ENCODE peak calls at places on chromosomes 11 and 22, in eight cellular contexts. One of them, this sample, is unnamed.

GRCh38 chr22:35561796-35562526 is 21.3 kb downstream of the RASD2 start:
- DNase-seq in Peyer's patch: no peak
- DNase-seq in ovary: no peak
- DNase-seq in HepG2: no peak
- DNase-seq in tibial nerve: no peak
- DNase-seq in right lobe of liver: no peak
- DNase-seq in heart left ventricle: no peak
- DNase-seq in HCT116: peak
- DNase-seq in this sample: no peak

GRCh38 chr22:41028841-41029240 is 63.6 kb upstream of the EP300 start:
- DNase-seq in Peyer's patch: no peak
- DNase-seq in ovary: no peak
- DNase-seq in HepG2: peak
- DNase-seq in tibial nerve: no peak
- DNase-seq in right lobe of liver: no peak
- DNase-seq in heart left ventricle: no peak
- DNase-seq in HCT116: no peak
- DNase-seq in this sample: no peak

GRCh38 chr22:41831383-41831782 is 1.5 kb upstream of the SREBF2 start:
- DNase-seq in Peyer's patch: no peak
- DNase-seq in ovary: no peak
- DNase-seq in HepG2: no peak
- DNase-seq in tibial nerve: no peak
- DNase-seq in right lobe of liver: no peak
- DNase-seq in heart left ventricle: no peak
- DNase-seq in HCT116: no peak
- DNase-seq in this sample: no peak

GRCh38 chr11:129894281-129895125 is 875 bp downstream of the NFRKB start:
- DNase-seq in Peyer's patch: no peak
- DNase-seq in ovary: no peak
- DNase-seq in HepG2: no peak
- DNase-seq in tibial nerve: no peak
- DNase-seq in right lobe of liver: no peak
- DNase-seq in heart left ventricle: no peak
- DNase-seq in HCT116: no peak
- DNase-seq in this sample: no peak

GRCh38 chr11:122398851-122399250 is 256.7 kb upstream of the UBASH3B start:
- DNase-seq in Peyer's patch: no peak
- DNase-seq in ovary: no peak
- DNase-seq in HepG2: no peak
- DNase-seq in tibial nerve: no peak
- DNase-seq in right lobe of liver: no peak
- DNase-seq in heart left ventricle: no peak
- DNase-seq in HCT116: no peak
- DNase-seq in this sample: no peak

GRCh38 chr11:34614334-34615113 is 6.4 kb upstream of the EHF start:
- DNase-seq in Peyer's patch: no peak
- DNase-seq in ovary: no peak
- DNase-seq in HepG2: no peak
- DNase-seq in tibial nerve: no peak
- DNase-seq in right lobe of liver: no peak
- DNase-seq in heart left ventricle: no peak
- DNase-seq in HCT116: no peak
- DNase-seq in this sample: no peak

GRCh38 chr11:12121504-12121903 is 11.1 kb downstream of the MICAL2 start:
- DNase-seq in Peyer's patch: no peak
- DNase-seq in ovary: no peak
- DNase-seq in HepG2: no peak
- DNase-seq in tibial nerve: no peak
- DNase-seq in right lobe of liver: no peak
- DNase-seq in heart left ventricle: no peak
- DNase-seq in HCT116: no peak
- DNase-seq in this sample: no peak

GRCh38 chr11:76233936-76234703 is 27.8 kb upstream of the WNT11 start:
- DNase-seq in Peyer's patch: peak
- DNase-seq in ovary: peak
- DNase-seq in HepG2: no peak
- DNase-seq in tibial nerve: peak
- DNase-seq in right lobe of liver: peak
- DNase-seq in heart left ventricle: peak
- DNase-seq in HCT116: no peak
- DNase-seq in this sample: peak

GRCh38 chr22:24303007-24303406 is 32.4 kb downstream of the SPECC1L start:
- DNase-seq in Peyer's patch: no peak
- DNase-seq in ovary: no peak
- DNase-seq in HepG2: no peak
- DNase-seq in tibial nerve: no peak
- DNase-seq in right lobe of liver: no peak
- DNase-seq in heart left ventricle: no peak
- DNase-seq in HCT116: no peak
- DNase-seq in this sample: no peak

GRCh38 chr11:29482510-29482909 is 534.3 kb downstream of the KCNA4 start:
- DNase-seq in Peyer's patch: no peak
- DNase-seq in ovary: no peak
- DNase-seq in HepG2: no peak
- DNase-seq in tibial nerve: no peak
- DNase-seq in right lobe of liver: no peak
- DNase-seq in heart left ventricle: no peak
- DNase-seq in HCT116: no peak
- DNase-seq in this sample: no peak

GRCh38 chr11:45527898-45528297 is 137.5 kb downstream of the CHST1 start:
- DNase-seq in Peyer's patch: no peak
- DNase-seq in ovary: no peak
- DNase-seq in HepG2: no peak
- DNase-seq in tibial nerve: no peak
- DNase-seq in right lobe of liver: no peak
- DNase-seq in heart left ventricle: no peak
- DNase-seq in HCT116: no peak
- DNase-seq in this sample: no peak

GRCh38 chr22:45577746-45578523 is 75.3 kb downstream of the FBLN1 start:
- DNase-seq in Peyer's patch: peak
- DNase-seq in ovary: peak
- DNase-seq in HepG2: peak
- DNase-seq in tibial nerve: peak
- DNase-seq in right lobe of liver: peak
- DNase-seq in heart left ventricle: peak
- DNase-seq in HCT116: peak
- DNase-seq in this sample: peak

GRCh38 chr11:60777572-60777971 is 7.6 kb upstream of the MS4A10 start:
- DNase-seq in Peyer's patch: peak
- DNase-seq in ovary: no peak
- DNase-seq in HepG2: peak
- DNase-seq in tibial nerve: no peak
- DNase-seq in right lobe of liver: no peak
- DNase-seq in heart left ventricle: peak
- DNase-seq in HCT116: no peak
- DNase-seq in this sample: no peak

GRCh38 chr11:131495417-131495816 is 125.0 kb downstream of the NTM start:
- DNase-seq in Peyer's patch: no peak
- DNase-seq in ovary: peak
- DNase-seq in HepG2: no peak
- DNase-seq in tibial nerve: peak
- DNase-seq in right lobe of liver: peak
- DNase-seq in heart left ventricle: peak
- DNase-seq in HCT116: no peak
- DNase-seq in this sample: peak

GRCh38 chr11:128251140-128251539 is 336.2 kb downstream of the ETS1 start:
- DNase-seq in Peyer's patch: no peak
- DNase-seq in ovary: no peak
- DNase-seq in HepG2: no peak
- DNase-seq in tibial nerve: no peak
- DNase-seq in right lobe of liver: no peak
- DNase-seq in heart left ventricle: no peak
- DNase-seq in HCT116: no peak
- DNase-seq in this sample: no peak

GRCh38 chr11:61955031-61955415 is 4.9 kb downstream of the BEST1 start:
- DNase-seq in Peyer's patch: no peak
- DNase-seq in ovary: peak
- DNase-seq in HepG2: peak
- DNase-seq in tibial nerve: no peak
- DNase-seq in right lobe of liver: no peak
- DNase-seq in heart left ventricle: peak
- DNase-seq in HCT116: no peak
- DNase-seq in this sample: peak
- TF ChIP-seq POLR2A in Peyer's patch: no peak
- TF ChIP-seq POLR2A in ovary: peak
- TF ChIP-seq POLR2A in HepG2: no peak
- TF ChIP-seq POLR2A in tibial nerve: peak
- TF ChIP-seq POLR2A in right lobe of liver: peak
- TF ChIP-seq POLR2A in heart left ventricle: no peak
- TF ChIP-seq POLR2A in HCT116: no peak
- TF ChIP-seq POLR2A in this sample: no peak

DNA sequence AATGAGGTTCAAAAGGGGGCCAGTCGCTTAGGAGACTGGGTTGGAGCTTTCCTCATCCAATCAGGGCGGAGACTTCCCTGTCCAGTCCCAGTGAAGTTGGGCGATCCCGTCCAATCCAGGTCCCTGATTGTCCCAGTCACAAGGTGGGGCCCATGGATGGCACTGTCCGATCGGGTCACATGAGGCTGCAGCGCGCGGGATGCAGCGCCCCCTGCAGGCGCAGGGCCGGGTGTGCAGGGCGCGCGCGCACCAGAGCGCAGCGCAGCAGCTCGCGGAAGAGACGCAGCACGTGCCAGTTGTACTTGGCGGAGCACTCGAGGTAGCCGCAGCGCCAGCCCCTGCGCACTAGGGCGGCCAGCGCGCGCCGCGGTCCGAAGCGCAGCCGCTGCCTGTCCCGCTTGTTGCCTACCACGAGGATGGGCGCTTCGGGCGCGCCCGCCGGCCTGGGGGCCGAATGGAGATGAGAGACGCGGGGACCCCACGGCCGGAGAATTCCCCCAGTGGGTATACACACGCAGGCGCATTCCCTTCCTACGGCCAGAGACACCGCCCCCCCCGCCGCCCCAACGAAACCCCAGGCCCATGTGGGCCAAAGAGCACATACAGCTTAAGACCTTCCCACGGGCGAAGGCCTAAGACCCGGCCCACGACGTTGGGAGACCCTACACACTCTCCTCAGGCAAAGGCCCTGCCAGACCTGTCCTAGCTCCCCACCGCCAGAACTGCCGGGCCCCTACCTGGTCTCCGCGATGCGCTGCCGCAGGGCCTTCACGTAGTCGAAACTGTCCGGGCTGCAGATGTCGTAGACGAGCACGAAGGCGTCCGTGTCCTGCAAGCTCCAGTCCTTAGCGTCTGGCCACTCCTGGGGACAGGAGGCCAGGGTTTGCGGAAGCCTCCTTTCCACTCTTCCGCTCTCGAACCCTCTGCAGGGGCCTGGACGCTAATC is 2.1 kb downstream of the RASL10A start:
- DNase-seq in Peyer's patch: peak
- DNase-seq in ovary: peak
- DNase-seq in HepG2: no peak
- DNase-seq in tibial nerve: peak
- DNase-seq in right lobe of liver: no peak
- DNase-seq in heart left ventricle: no peak
- DNase-seq in HCT116: peak
- DNase-seq in this sample: no peak
- TF ChIP-seq CTCF in Peyer's patch: peak
- TF ChIP-seq CTCF in ovary: peak
- TF ChIP-seq CTCF in HepG2: peak
- TF ChIP-seq CTCF in tibial nerve: peak
- TF ChIP-seq CTCF in right lobe of liver: peak
- TF ChIP-seq CTCF in heart left ventricle: peak
- TF ChIP-seq CTCF in HCT116: peak
- TF ChIP-seq CTCF in this sample: no peak

DNA sequence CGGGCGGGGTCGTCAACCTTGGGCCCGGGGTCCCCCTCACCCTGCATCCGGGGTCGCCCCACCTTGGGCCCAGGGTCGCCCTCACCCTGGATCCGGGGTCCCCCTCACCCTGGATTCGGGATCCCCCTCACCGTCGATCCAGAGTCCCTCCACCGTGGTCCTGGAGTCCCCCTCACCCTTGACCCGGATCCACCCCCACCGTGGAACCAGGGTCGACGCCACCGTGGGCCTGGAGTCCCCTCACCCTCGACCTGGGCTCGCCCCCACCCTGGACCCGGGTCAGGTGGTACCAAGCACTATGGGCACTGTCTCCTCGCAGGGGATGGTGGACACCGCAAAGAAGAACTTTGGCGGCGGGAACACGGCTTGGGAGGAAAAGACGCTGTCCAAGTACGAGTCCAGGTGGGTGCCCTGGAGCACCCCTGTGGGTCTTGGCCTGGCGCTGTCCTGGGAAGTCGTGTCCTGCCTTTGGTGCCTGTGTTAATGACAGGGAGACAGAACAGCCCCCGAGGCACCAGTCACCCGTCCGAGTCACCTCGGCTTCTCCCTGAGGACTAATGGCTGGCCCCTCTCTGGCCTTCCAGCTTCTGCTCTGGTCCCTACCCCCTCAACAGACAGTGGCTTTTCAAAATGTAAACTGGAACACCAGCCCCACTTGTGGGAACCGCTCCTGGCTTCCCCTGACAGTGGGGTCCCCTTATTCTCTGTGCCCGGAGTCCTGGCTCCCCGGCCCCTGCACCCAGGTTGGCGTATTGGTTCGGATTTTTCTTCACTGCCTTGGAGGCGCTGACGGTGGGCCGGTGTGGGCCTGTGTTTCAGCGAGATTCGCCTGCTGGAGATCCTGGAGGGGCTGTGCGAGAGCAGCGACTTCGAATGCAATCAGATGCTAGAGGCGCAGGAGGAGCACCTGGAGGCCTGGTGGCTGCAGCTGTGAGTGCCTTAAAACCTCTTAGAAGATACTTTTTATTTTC is 762 bp downstream of the CRELD2 start:
- DNase-seq in Peyer's patch: no peak
- DNase-seq in ovary: peak
- DNase-seq in HepG2: no peak
- DNase-seq in tibial nerve: no peak
- DNase-seq in right lobe of liver: no peak
- DNase-seq in heart left ventricle: no peak
- DNase-seq in HCT116: no peak
- DNase-seq in this sample: no peak
- H3K4me3 ChIP-seq in Peyer's patch: peak
- H3K4me3 ChIP-seq in ovary: peak
- H3K4me3 ChIP-seq in HepG2: peak
- H3K4me3 ChIP-seq in tibial nerve: peak
- H3K4me3 ChIP-seq in right lobe of liver: peak
- H3K4me3 ChIP-seq in heart left ventricle: peak
- H3K4me3 ChIP-seq in HCT116: peak
- H3K4me3 ChIP-seq in this sample: peak

DNA sequence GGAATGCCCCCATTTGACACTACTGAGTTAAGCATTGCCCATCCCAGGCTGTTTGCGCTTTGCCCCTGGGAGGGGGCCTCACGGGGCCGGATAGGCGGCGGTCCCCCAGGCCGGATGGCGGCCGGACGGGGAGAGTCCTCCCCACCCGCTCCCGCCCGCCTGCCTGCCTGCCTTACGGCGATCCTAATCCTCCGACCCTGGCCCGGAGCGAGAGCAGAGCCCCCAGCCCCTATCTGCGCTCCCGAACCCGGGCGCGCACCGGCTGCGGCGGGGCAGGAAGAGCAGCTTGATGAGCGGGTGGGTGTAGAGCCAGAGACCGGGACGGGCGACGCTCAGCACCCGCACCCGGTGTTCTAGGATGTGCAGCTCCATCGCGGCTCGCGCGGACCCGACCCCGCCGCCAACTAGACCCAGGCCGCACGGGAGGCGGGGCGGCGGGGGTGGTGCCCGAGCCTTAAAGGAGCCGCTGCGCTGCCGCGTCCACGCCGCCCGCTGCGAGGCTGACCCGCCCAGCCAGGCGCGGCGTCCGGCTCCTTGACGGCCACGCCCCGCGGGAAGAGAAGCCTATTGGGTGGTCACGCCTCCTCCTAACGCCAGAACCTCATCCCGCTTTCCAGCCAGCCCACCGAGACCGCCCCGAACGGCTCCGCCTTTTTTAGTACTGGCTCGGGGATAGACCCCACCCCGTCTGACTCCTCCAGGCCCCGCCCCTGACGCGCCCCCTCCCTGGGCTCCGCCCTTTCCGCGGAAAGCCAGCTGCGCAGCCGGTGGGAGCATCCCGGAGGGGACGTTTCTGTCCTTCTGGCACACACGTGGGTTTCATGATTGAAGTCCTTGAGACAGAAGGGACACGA is at the start of gene CASTOR1:
- DNase-seq in Peyer's patch: peak
- DNase-seq in ovary: peak
- DNase-seq in HepG2: peak
- DNase-seq in tibial nerve: peak
- DNase-seq in right lobe of liver: peak
- DNase-seq in heart left ventricle: peak
- DNase-seq in HCT116: peak
- DNase-seq in this sample: peak
- TF ChIP-seq POLR2A in Peyer's patch: peak
- TF ChIP-seq POLR2A in ovary: peak
- TF ChIP-seq POLR2A in HepG2: peak
- TF ChIP-seq POLR2A in tibial nerve: peak
- TF ChIP-seq POLR2A in right lobe of liver: peak
- TF ChIP-seq POLR2A in heart left ventricle: peak
- TF ChIP-seq POLR2A in HCT116: no peak
- TF ChIP-seq POLR2A in this sample: no peak

This sample was measured in lower leg skin.